ENCODE peak calls at places on chromosomes 13 and 19, in four cellular contexts. F is gastrocnemius medialis, I is glutamatergic neuron, L is fibroblast of the aortic adventitia. B is an unnamed sample.

GRCh38 chr13:42907745-42908144 is 84.3 kb downstream of the EPSTI1 start:
- DNase-seq in F (no peak), I (no peak), L (no peak), B (no peak)

GRCh38 chr13:59479629-59480028 is 684.1 kb downstream of the DIAPH3 start:
- DNase-seq in I (no peak), L (no peak), F (no peak), B (no peak)

GRCh38 chr19:54937926-54938325 is 9.4 kb downstream of the NLRP7 start:
- DNase-seq in F (no peak), I (no peak), L (no peak), B (no peak)

GRCh38 chr19:18869781-18870530 is 26.0 kb downstream of the CERS1 start:
- DNase-seq in I (no peak), L (no peak), F (no peak), B (no peak)

GRCh38 chr19:45496349-45496953 is 396 bp downstream of the RTN2 start:
- DNase-seq in L (no peak), I (peak), F (no peak), B (peak)

GRCh38 chr19:1169921-1170885 is 3.9 kb downstream of the SBNO2 start:
- DNase-seq in F (no peak), I (no peak), L (peak), B (peak)

GRCh38 chr13:36242761-36243160 is 28.4 kb upstream of the SOHLH2 start:
- DNase-seq in I (no peak), F (no peak), L (no peak), B (no peak)

GRCh38 chr19:36032251-36033104 is at the start of gene CLIP3:
- DNase-seq in F (no peak), I (peak), L (peak), B (peak)

GRCh38 chr13:78595458-78595818 is 7.9 kb downstream of the POU4F1 start:
- DNase-seq in F (no peak), L (no peak), I (no peak), B (no peak)

GRCh38 chr19:13262450-13262849 is 112.2 kb downstream of the IER2 start:
- DNase-seq in I (no peak), F (no peak), L (peak), B (no peak)

GRCh38 chr13:44174769-44175425 is 198.7 kb upstream of the SERP2 start:
- DNase-seq in I (no peak), L (peak), F (no peak), B (no peak)

GRCh38 chr19:38388310-38389100 is at the start of gene SPRED3:
- DNase-seq in F (no peak), L (no peak), I (peak), B (peak)

GRCh38 chr19:18379803-18380747 is 5.9 kb upstream of the GDF15 start:
- DNase-seq in I (no peak), L (peak), F (peak), B (no peak)

GRCh38 chr13:47672245-47672975 is 328.7 kb downstream of the SUCLA2 start:
- DNase-seq in F (no peak), I (no peak), L (peak), B (no peak)

GRCh38 chr13:114164027-114164426 is 15.0 kb upstream of the CFAP97D2 start:
- DNase-seq in I (no peak), L (no peak), F (no peak), B (no peak)

GRCh38 chr13:85266331-85266730 is 532.9 kb downstream of the SLITRK6 start:
- DNase-seq in F (no peak), L (no peak), I (no peak), B (peak)

GRCh38 chr13:62130016-62130970 is 714.6 kb upstream of the PCDH20 start:
- DNase-seq in I (no peak), L (no peak), F (no peak), B (no peak)

GRCh38 chr13:100673831-100674362 is 698 bp downstream of the TMTC4 start:
- DNase-seq in L (peak), I (no peak), F (no peak), B (peak)

GRCh38 chr19:41861098-41861768 is 1.2 kb downstream of the RPS19 start:
- DNase-seq in I (no peak), F (no peak), L (no peak), B (no peak)

GRCh38 chr19:3851254-3852176 is 17.3 kb downstream of the ZFR2 start:
- DNase-seq in F (no peak), I (no peak), L (peak), B (no peak)

GRCh38 chr13:76222511-76222910 is 586.4 kb downstream of the LMO7 start:
- DNase-seq in I (no peak), L (no peak), F (no peak), B (no peak)

GRCh38 chr13:76764429-76764828 is 121.8 kb downstream of the KCTD12 start:
- DNase-seq in I (no peak), F (peak), L (peak), B (no peak)

GRCh38 chr19:49256691-49257090 is 68.3 kb downstream of the SLC6A16 start:
- DNase-seq in I (no peak), F (no peak), L (peak), B (no peak)

GRCh38 chr13:40666058-40666904 is at the start of gene FOXO1:
- DNase-seq in L (peak), I (peak), F (peak), B (peak)

GRCh38 chr13:101530293-101530692 is 77.8 kb downstream of the ITGBL1 start:
- DNase-seq in I (no peak), F (no peak), L (peak), B (no peak)

GRCh38 chr13:31749929-31750328 is 10.6 kb downstream of the RXFP2 start:
- DNase-seq in F (no peak), I (no peak), L (peak), B (no peak)

GRCh38 chr13:48043789-48044503 is 6.4 kb downstream of the NUDT15 start:
- DNase-seq in L (peak), I (no peak), F (no peak), B (no peak)

GRCh38 chr13:79365981-79366380 is 40.1 kb downstream of the RBM26 start:
- DNase-seq in I (no peak), L (no peak), F (no peak), B (no peak)

GRCh38 chr19:31139871-31140505 is 209.2 kb downstream of the TSHZ3 start:
- DNase-seq in I (no peak), L (peak), F (no peak), B (no peak)

GRCh38 chr19:48552406-48553322 is 692 bp downstream of the SULT2B1 start:
- DNase-seq in I (no peak), F (no peak), L (no peak), B (no peak)

GRCh38 chr13:76791290-76791664 is 94.9 kb downstream of the KCTD12 start:
- DNase-seq in F (no peak), I (no peak), L (no peak), B (no peak)

GRCh38 chr19:8517551-8518442 is 3.8 kb upstream of the ZNF414 start:
- DNase-seq in L (peak), F (no peak), I (no peak), B (no peak)

GRCh38 chr19:17091758-17092333 is 16.3 kb downstream of the MYO9B start:
- DNase-seq in L (no peak), F (no peak), I (no peak), B (no peak)

GRCh38 chr13:44397766-44398223 is 24.2 kb downstream of the SERP2 start:
- DNase-seq in I (no peak), L (no peak), F (no peak), B (peak)

GRCh38 chr13:40352385-40352778 is 314.1 kb downstream of the FOXO1 start:
- DNase-seq in L (peak), I (no peak), F (peak), B (no peak)

GRCh38 chr19:12379732-12380443 is 14.4 kb upstream of the ZNF442 start:
- DNase-seq in L (no peak), I (no peak), F (no peak), B (no peak)

GRCh38 chr19:49551531-49551930 is 23.7 kb downstream of the RCN3 start:
- DNase-seq in L (no peak), F (no peak), I (no peak), B (no peak)

GRCh38 chr13:97261254-97262015 is 39.3 kb downstream of the MBNL2 start:
- DNase-seq in F (no peak), L (no peak), I (no peak), B (no peak)

GRCh38 chr13:97257800-97258799 is 36.0 kb downstream of the MBNL2 start:
- DNase-seq in I (peak), F (peak), L (peak), B (peak)

GRCh38 chr13:97258801-97259200 is 36.7 kb downstream of the MBNL2 start:
- DNase-seq in L (peak), I (no peak), F (no peak), B (no peak)

GRCh38 chr13:97262058-97262457 is 39.9 kb downstream of the MBNL2 start:
- DNase-seq in F (no peak), I (no peak), L (no peak), B (no peak)

DNA sequence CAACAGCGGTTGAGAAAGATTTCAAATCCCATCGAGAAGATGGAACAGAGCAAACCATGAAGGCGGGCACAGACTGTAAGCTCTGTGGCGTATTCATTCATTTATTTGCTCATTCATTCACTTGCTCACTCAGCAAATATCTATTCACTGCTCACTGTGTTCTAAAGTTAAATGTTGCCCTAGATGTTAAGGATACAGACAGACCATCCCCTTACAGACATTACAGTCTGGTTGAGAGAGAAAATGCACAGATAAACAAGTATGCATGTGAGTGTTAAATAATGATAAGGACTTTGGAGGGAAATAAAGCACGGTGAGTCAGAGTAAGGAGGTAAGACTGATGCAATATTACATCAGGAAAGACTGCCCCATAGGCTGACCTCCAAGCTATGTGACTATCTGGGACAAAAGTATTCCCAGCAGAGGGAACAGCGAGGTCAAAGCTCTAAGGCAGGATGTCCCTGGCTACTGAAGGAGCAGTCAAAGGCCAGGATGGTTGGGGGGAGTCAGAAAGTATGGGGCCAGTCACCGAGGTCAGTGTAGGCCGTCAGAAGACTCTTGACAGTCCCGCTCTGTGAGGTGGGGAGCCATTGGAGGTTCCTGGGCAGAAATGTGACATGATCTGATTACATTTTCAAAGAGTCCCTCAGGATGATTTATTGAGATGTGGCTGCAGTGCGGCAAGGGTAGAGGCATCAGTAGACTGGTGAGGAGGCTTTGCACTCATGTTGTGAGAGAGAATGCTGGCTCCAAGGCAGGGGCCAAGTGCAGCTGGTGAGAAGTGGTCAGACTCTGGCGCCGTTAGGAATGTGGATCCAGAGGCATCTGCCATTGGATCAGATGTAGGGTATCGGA is 37.9 kb downstream of the MBNL2 start:
- DNase-seq in I (no peak), L (peak), F (peak), B (no peak)
- TF ChIP-seq CTCF in I (no peak), L (no peak), F (no peak), B (no peak)

GRCh38 chr13:110061270-110061669 is 245.7 kb downstream of the COL4A1 start:
- DNase-seq in L (no peak), F (no peak), I (no peak), B (no peak)
- TF ChIP-seq CTCF in L (no peak), F (no peak), I (no peak), B (no peak)

DNA sequence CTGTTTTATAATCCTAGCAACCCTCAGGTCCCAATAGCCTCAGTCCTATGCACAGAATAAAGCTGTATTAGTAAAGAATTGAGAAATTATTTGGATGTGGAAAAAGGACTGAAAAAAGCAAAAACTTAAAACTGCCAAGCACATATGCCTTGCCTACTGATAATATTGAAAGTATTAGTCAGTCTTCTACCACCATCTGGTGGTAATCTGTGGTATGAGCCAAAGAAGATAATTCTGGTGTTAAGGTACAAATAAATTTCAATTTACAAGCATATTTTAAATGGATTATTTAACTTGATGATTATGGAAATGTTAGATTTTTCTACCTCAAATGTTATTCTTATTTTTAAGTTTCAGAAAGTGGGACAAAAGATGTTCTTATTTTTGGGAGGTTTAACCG is 460.3 kb upstream of the KLHL1 start:
- DNase-seq in I (no peak), F (no peak), L (peak), B (peak)
- TF ChIP-seq CTCF in I (peak), F (peak), L (peak), B (peak)

DNA sequence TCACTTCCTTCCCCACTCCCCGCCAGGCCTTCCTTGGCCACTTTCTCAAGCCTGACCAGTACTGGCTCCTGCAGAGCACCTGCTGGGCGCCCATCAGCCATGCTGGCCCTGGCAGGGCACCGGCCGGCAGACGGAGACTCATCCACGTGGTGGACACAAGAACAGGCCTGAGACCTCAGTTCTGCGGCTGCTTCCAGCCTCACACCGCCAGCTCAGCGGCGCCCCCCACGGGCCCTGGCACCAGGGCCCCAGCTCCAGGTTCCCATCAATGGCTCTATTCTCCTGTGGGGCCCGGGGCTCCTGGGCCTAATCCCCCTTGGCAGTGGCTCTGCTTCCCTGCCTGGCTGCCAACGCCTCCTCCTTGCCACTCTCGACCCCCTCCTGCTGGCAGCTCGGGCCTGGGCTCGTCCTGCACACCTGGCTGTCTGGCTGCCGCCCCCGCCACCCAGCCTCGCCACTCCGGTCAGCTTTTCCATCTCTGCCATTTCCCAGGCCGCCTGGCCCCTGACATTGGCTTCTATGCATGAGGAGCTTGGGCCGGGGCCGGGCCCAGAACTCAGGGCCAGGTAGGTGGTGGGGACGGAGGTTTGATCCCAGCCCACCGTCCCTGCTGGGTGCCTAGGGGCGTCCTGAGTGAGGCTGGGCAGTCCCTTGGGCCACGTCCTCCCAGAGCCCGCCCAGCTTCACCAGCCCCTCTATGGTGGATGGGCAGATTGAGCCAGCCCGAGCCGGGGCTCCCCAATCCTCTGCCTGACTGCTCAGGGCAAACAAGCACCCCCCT is 6.2 kb downstream of the NDUFA11 start:
- DNase-seq in I (no peak), L (no peak), F (no peak), B (no peak)
- TF ChIP-seq CTCF in I (no peak), L (no peak), F (no peak), B (peak)

GRCh38 chr13:112107289-112107688 is 40.3 kb downstream of the SOX1 start:
- DNase-seq in F (no peak), I (no peak), L (no peak), B (no peak)
- TF ChIP-seq CTCF in F (no peak), I (no peak), L (no peak), B (no peak)

GRCh38 chr19:33219261-33219812 is 6.3 kb downstream of the SLC7A10 start:
- DNase-seq in F (no peak), L (no peak), I (no peak), B (no peak)
- TF ChIP-seq CTCF in F (no peak), L (peak), I (no peak), B (peak)

B was measured in BE2C.